ENCODE peak calls at places on chromosomes 1 and 21, in eight cellular contexts. X, F, S, P, U, Y, V and L are unnamed samples.

GRCh38 chr1:38062361-38063288 is 16.0 kb upstream of the POU3F1 start:
- DNase-seq in F (no peak), X (no peak), U (no peak), V (no peak), S (no peak), P (no peak), Y (no peak), L (no peak)

GRCh38 chr1:206952182-206952581 is 5.9 kb upstream of the PIGR start:
- DNase-seq in U (no peak), S (no peak), P (no peak), F (no peak), Y (no peak), V (peak), X (no peak), L (no peak)

GRCh38 chr1:2928733-2929325 is 92.4 kb upstream of the ACTRT2 start:
- DNase-seq in P (no peak), F (no peak), X (no peak), S (no peak), Y (no peak), V (no peak), U (no peak), L (no peak)

GRCh38 chr1:38941527-38942019 is at the start of gene RHBDL2:
- DNase-seq in P (no peak), U (peak), Y (peak), X (peak), V (peak), F (peak), S (no peak), L (peak)

GRCh38 chr1:31511848-31512615 is 64.3 kb upstream of the TINAGL1 start:
- DNase-seq in F (no peak), Y (no peak), V (peak), U (no peak), X (no peak), P (no peak), S (no peak), L (no peak)

GRCh38 chr1:10152709-10153284 is 57.6 kb upstream of the KIF1B start:
- DNase-seq in U (peak), P (peak), X (peak), Y (peak), F (peak), V (peak), S (peak), L (no peak)

GRCh38 chr21:32920474-32920873 is 105.3 kb upstream of the OLIG2 start:
- DNase-seq in V (no peak), F (no peak), Y (no peak), S (no peak), X (no peak), P (no peak), U (no peak), L (no peak)

GRCh38 chr1:219329606-219330005 is 155.9 kb downstream of the LYPLAL1 start:
- DNase-seq in F (no peak), S (no peak), P (no peak), V (peak), X (no peak), U (no peak), Y (no peak), L (no peak)

GRCh38 chr1:206982216-206982615 is 12.0 kb upstream of the FCAMR start:
- DNase-seq in F (peak), X (peak), Y (peak), S (peak), V (peak), U (peak), P (peak), L (peak)

GRCh38 chr1:186617860-186618780 is 62.1 kb downstream of the PTGS2 start:
- DNase-seq in X (no peak), P (peak), Y (no peak), F (peak), S (no peak), V (peak), U (peak), L (peak)

GRCh38 chr1:31510853-31511789 is 65.2 kb upstream of the TINAGL1 start:
- DNase-seq in S (no peak), U (no peak), F (peak), V (no peak), Y (no peak), P (no peak), X (peak), L (no peak)